ENCODE peak calls at places on chromosomes 16 and 17, in four cellular contexts. N, W, Y and F are unnamed samples.

GRCh38 chr16:86048221-86048620 is 149.3 kb downstream of the IRF8 start:
- DNase-seq in N (no peak), W (no peak), Y (no peak), F (no peak)

GRCh38 chr16:48501516-48502377 is 108.2 kb downstream of the N4BP1 start:
- DNase-seq in W (peak; percentile 25), N (no peak), Y (no peak), F (no peak)

GRCh38 chr16:72560617-72561016 is 388.7 kb upstream of the PMFBP1 start:
- DNase-seq in N (no peak), Y (no peak), W (no peak), F (no peak)

GRCh38 chr17:14882131-14882530 is 383.0 kb downstream of the PMP22 start:
- DNase-seq in Y (no peak), N (no peak), W (no peak), F (no peak)

GRCh38 chr16:3528406-3528805 is 27.6 kb downstream of the CLUAP1 start:
- DNase-seq in W (no peak), Y (no peak), N (no peak), F (no peak)

GRCh38 chr16:73956592-73957495 is 339.8 kb upstream of the PSMD7 start:
- DNase-seq in Y (peak; percentile 2), N (peak; percentile 1), W (peak; percentile 44), F (peak; percentile 22)

GRCh38 chr16:28182183-28182582 is 29.6 kb downstream of the XPO6 start:
- DNase-seq in N (no peak), Y (no peak), W (no peak), F (no peak)

GRCh38 chr17:44898768-44899073 is 524 bp downstream of the EFTUD2 start:
- DNase-seq in N (no peak), Y (no peak), W (no peak), F (no peak)

GRCh38 chr16:75385507-75386152 is 47.7 kb downstream of the CFDP1 start:
- DNase-seq in W (peak; percentile 39), N (no peak), Y (peak; percentile 33), F (no peak)

GRCh38 chr16:72788269-72788809 is 259.6 kb downstream of the ZFHX3 start:
- DNase-seq in N (peak; percentile 52), W (no peak), Y (no peak), F (no peak)

GRCh38 chr16:46883353-46883689 is 841 bp upstream of the GPT2 start:
- DNase-seq in Y (no peak), N (no peak), W (no peak), F (no peak)

GRCh38 chr17:45705123-45706009 is 78.8 kb upstream of the CRHR1 start:
- DNase-seq in N (no peak), W (peak; percentile 18), Y (no peak), F (no peak)

GRCh38 chr16:12305081-12305596 is 328.6 kb downstream of the SNX29 start:
- DNase-seq in N (no peak), W (no peak), Y (no peak), F (no peak)

GRCh38 chr17:74839955-74840354 is 19.7 kb downstream of the GRIN2C start:
- DNase-seq in W (no peak), N (no peak), Y (no peak), F (no peak)

GRCh38 chr16:68406458-68407041 is 41.8 kb downstream of the SMPD3 start:
- DNase-seq in N (no peak), W (no peak), Y (no peak), F (no peak)

GRCh38 chr17:32970281-32970680 is 21.4 kb upstream of the SPACA3 start:
- DNase-seq in N (no peak), W (no peak), Y (peak; percentile 39), F (no peak)

GRCh38 chr16:81238296-81239011 is at the start of gene BCO1:
- DNase-seq in W (no peak), Y (no peak), N (no peak), F (no peak)

GRCh38 chr17:57745242-57745641 is at the start of gene CCDC182:
- DNase-seq in N (no peak), W (no peak), Y (no peak), F (no peak)

GRCh38 chr17:61410555-61411089 is 11.0 kb downstream of the TBX2 start:
- DNase-seq in N (peak; percentile 40), W (no peak), Y (no peak), F (peak; percentile 38)

GRCh38 chr16:57600048-57600835 is 28.2 kb upstream of the ADGRG1 start:
- DNase-seq in Y (no peak), N (no peak), W (peak; percentile 56), F (no peak)

GRCh38 chr16:24834459-24835335 is 11.1 kb upstream of the SLC5A11 start:
- DNase-seq in Y (no peak), N (no peak), W (peak; percentile 50), F (no peak)

GRCh38 chr17:77640242-77640641 is 318.3 kb upstream of the TNRC6C start:
- DNase-seq in W (no peak), N (no peak), Y (no peak), F (no peak)

GRCh38 chr16:86707581-86707980 is 129.2 kb downstream of the FOXL1 start:
- DNase-seq in Y (no peak), N (no peak), W (no peak), F (no peak)

GRCh38 chr17:39473310-39473709 is 12.0 kb downstream of the CDK12 start:
- DNase-seq in W (no peak), Y (no peak), N (no peak), F (no peak)

GRCh38 chr16:19926449-19927390 is 42.1 kb upstream of the GPRC5B start:
- DNase-seq in N (no peak), W (no peak), Y (no peak), F (no peak)

GRCh38 chr17:83080641-83081560 is 1.5 kb downstream of the METRNL start:
- DNase-seq in W (peak; percentile 84), N (no peak), Y (no peak), F (peak; percentile 77)

GRCh38 chr17:64632606-64633005 is 29.5 kb downstream of the SMURF2 start:
- DNase-seq in Y (no peak), W (no peak), N (no peak), F (no peak)

GRCh38 chr16:87725596-87726235 is 40.1 kb downstream of the KLHDC4 start:
- DNase-seq in N (no peak), W (no peak), Y (no peak), F (no peak)

GRCh38 chr17:49361129-49361901 is 735 bp downstream of the ZNF652 start:
- DNase-seq in Y (peak; percentile 48), W (peak; percentile 45), N (peak; percentile 57), F (peak; percentile 40)

GRCh38 chr16:23398987-23399805 is 53.8 kb downstream of the COG7 start:
- DNase-seq in W (no peak), Y (no peak), N (no peak), F (no peak)

GRCh38 chr16:26269663-26270062 is 577.9 kb downstream of the HS3ST4 start:
- DNase-seq in N (no peak), Y (no peak), W (no peak), F (no peak)

GRCh38 chr16:53053967-53054669 is 673 bp upstream of the CHD9 start:
- DNase-seq in Y (no peak), W (peak; percentile 27), N (no peak), F (no peak)

GRCh38 chr16:66563574-66564334 is 2.5 kb upstream of the CMTM1 start:
- DNase-seq in Y (no peak), W (no peak), N (no peak), F (no peak)

GRCh38 chr16:75340715-75341500 is 89.5 kb upstream of the BCAR1 start:
- DNase-seq in Y (no peak), N (no peak), W (no peak), F (no peak)

GRCh38 chr17:65518256-65518655 is 43.2 kb downstream of the AXIN2 start:
- DNase-seq in Y (no peak), W (no peak), N (no peak), F (no peak)

GRCh38 chr16:85729452-85729851 is 21.4 kb downstream of the C16orf74 start:
- DNase-seq in W (no peak), Y (no peak), N (no peak), F (no peak)

GRCh38 chr17:10058924-10059683 is 139.3 kb downstream of the GAS7 start:
- DNase-seq in N (no peak), W (no peak), Y (peak; percentile 56), F (no peak)

GRCh38 chr16:69123894-69124293 is 8.5 kb downstream of the CHTF8 start:
- DNase-seq in W (peak; percentile 39), Y (no peak), N (peak; percentile 36), F (peak; percentile 43)

GRCh38 chr16:82063456-82064082 is 28.5 kb downstream of the HSD17B2 start:
- DNase-seq in N (no peak), Y (no peak), W (no peak), F (no peak)

GRCh38 chr17:77127735-77128361 is 12.9 kb upstream of the SEC14L1 start:
- DNase-seq in N (peak; percentile 65), Y (no peak), W (no peak), F (no peak)

GRCh38 chr17:47906443-47906842 is 10.4 kb downstream of the SP2 start:
- DNase-seq in Y (no peak), N (no peak), W (no peak), F (no peak)
- TF ChIP-seq POLR2AphosphoS5 in Y (no peak), N (no peak), W (no peak), F (no peak)

GRCh38 chr17:5741810-5742209 is 157.5 kb upstream of the NLRP1 start:
- DNase-seq in N (no peak), Y (no peak), W (no peak), F (no peak)
- TF ChIP-seq SPI1 in N (no peak), Y (no peak), W (no peak), F (no peak)

DNA sequence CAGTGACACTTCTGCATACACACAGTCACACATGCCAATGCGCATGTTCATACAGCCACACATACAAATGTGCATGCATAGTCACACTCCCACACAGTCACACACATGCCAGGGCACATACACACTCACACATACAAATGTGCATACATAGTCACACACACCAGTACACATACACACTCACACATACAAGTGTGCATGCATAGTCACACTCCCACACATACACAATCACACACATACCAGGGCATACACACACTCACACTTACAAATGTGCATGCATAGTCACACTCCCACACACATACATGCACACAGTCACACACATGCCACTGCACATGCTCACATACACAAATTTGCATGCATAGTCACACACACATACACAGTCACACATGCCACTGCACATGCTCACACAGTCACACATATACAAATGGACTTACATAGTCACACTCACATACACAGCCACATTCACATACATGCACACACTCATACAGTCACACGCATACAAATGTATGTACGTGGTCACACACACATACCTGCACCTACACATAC is 84.2 kb downstream of the SOCS1 start:
- DNase-seq in Y (no peak), N (no peak), W (no peak), F (no peak)
- TF ChIP-seq POLR2AphosphoS5 in Y (no peak), N (no peak), W (no peak), F (no peak)

GRCh38 chr16:56115817-56116576 is 75.3 kb upstream of the GNAO1 start:
- DNase-seq in N (no peak), Y (no peak), W (no peak), F (no peak)
- TF ChIP-seq SPI1 in N (no peak), Y (no peak), W (no peak), F (no peak)